ENCODE peak calls at places on chromosomes 1 and 21, in eight cellular contexts. One of them, this sample, is unnamed.

GRCh38 chr1:162689745-162690671 is 57.7 kb downstream of the DDR2 start:
- DNase-seq in AG04450: no peak
- DNase-seq in lung: no peak
- DNase-seq in mammary epithelial cell: no peak
- DNase-seq in foreskin fibroblast: peak; percentile 50
- DNase-seq in colonic mucosa: no peak
- DNase-seq in endothelial cell: no peak
- DNase-seq in GM12864: no peak
- DNase-seq in this sample: no peak

GRCh38 chr1:40305451-40305850 is 11.6 kb downstream of the COL9A2 start:
- DNase-seq in AG04450: no peak
- DNase-seq in lung: no peak
- DNase-seq in mammary epithelial cell: no peak
- DNase-seq in foreskin fibroblast: no peak
- DNase-seq in colonic mucosa: no peak
- DNase-seq in endothelial cell: no peak
- DNase-seq in GM12864: no peak
- DNase-seq in this sample: no peak

GRCh38 chr1:109930252-109930993 is 19.8 kb downstream of the CSF1 start:
- DNase-seq in AG04450: no peak
- DNase-seq in lung: no peak
- DNase-seq in mammary epithelial cell: no peak
- DNase-seq in foreskin fibroblast: no peak
- DNase-seq in colonic mucosa: no peak
- DNase-seq in endothelial cell: no peak
- DNase-seq in GM12864: no peak
- DNase-seq in this sample: no peak

GRCh38 chr1:10751561-10752085 is 44.8 kb downstream of the CASZ1 start:
- DNase-seq in AG04450: no peak
- DNase-seq in lung: no peak
- DNase-seq in mammary epithelial cell: no peak
- DNase-seq in foreskin fibroblast: no peak
- DNase-seq in colonic mucosa: no peak
- DNase-seq in endothelial cell: no peak
- DNase-seq in GM12864: no peak
- DNase-seq in this sample: no peak

GRCh38 chr1:195608883-195609282 is 999.4 kb downstream of the KCNT2 start:
- DNase-seq in AG04450: no peak
- DNase-seq in lung: no peak
- DNase-seq in mammary epithelial cell: no peak
- DNase-seq in foreskin fibroblast: no peak
- DNase-seq in colonic mucosa: no peak
- DNase-seq in endothelial cell: no peak
- DNase-seq in GM12864: no peak
- DNase-seq in this sample: no peak

GRCh38 chr1:156814571-156815260 is 1.9 kb downstream of the SH2D2A start:
- DNase-seq in AG04450: no peak
- DNase-seq in lung: no peak
- DNase-seq in mammary epithelial cell: no peak
- DNase-seq in foreskin fibroblast: no peak
- DNase-seq in colonic mucosa: no peak
- DNase-seq in endothelial cell: no peak
- DNase-seq in GM12864: no peak
- DNase-seq in this sample: no peak

GRCh38 chr1:14441302-14441741 is 157.2 kb upstream of the KAZN start:
- DNase-seq in AG04450: peak; percentile 32
- DNase-seq in lung: peak; percentile 65
- DNase-seq in mammary epithelial cell: peak; percentile 17
- DNase-seq in foreskin fibroblast: peak; percentile 50
- DNase-seq in colonic mucosa: no peak
- DNase-seq in endothelial cell: no peak
- DNase-seq in GM12864: no peak
- DNase-seq in this sample: no peak

GRCh38 chr1:185393821-185394220 is 76.8 kb upstream of the IVNS1ABP start:
- DNase-seq in AG04450: no peak
- DNase-seq in lung: no peak
- DNase-seq in mammary epithelial cell: peak; percentile 72
- DNase-seq in foreskin fibroblast: no peak
- DNase-seq in colonic mucosa: no peak
- DNase-seq in endothelial cell: no peak
- DNase-seq in GM12864: no peak
- DNase-seq in this sample: no peak

GRCh38 chr21:35469446-35469845 is 420.3 kb upstream of the RUNX1 start:
- DNase-seq in AG04450: no peak
- DNase-seq in lung: no peak
- DNase-seq in mammary epithelial cell: no peak
- DNase-seq in foreskin fibroblast: no peak
- DNase-seq in colonic mucosa: no peak
- DNase-seq in endothelial cell: no peak
- DNase-seq in GM12864: no peak
- DNase-seq in this sample: no peak

GRCh38 chr21:28126521-28127317 is 866.0 kb downstream of the LTN1 start:
- DNase-seq in AG04450: no peak
- DNase-seq in lung: no peak
- DNase-seq in mammary epithelial cell: no peak
- DNase-seq in foreskin fibroblast: no peak
- DNase-seq in colonic mucosa: no peak
- DNase-seq in endothelial cell: no peak
- DNase-seq in GM12864: no peak
- DNase-seq in this sample: no peak

GRCh38 chr1:228181635-228182034 is 16.0 kb downstream of the IBA57 start:
- DNase-seq in AG04450: no peak
- DNase-seq in lung: no peak
- DNase-seq in mammary epithelial cell: no peak
- DNase-seq in foreskin fibroblast: no peak
- DNase-seq in colonic mucosa: no peak
- DNase-seq in endothelial cell: no peak
- DNase-seq in GM12864: no peak
- DNase-seq in this sample: no peak

GRCh38 chr1:246281195-246281594 is 225.9 kb downstream of the SMYD3 start:
- DNase-seq in AG04450: no peak
- DNase-seq in lung: no peak
- DNase-seq in mammary epithelial cell: no peak
- DNase-seq in foreskin fibroblast: no peak
- DNase-seq in colonic mucosa: no peak
- DNase-seq in endothelial cell: no peak
- DNase-seq in GM12864: no peak
- DNase-seq in this sample: no peak

GRCh38 chr1:22880174-22880601 is 92.5 kb downstream of the LACTBL1 start:
- DNase-seq in AG04450: no peak
- DNase-seq in lung: no peak
- DNase-seq in mammary epithelial cell: no peak
- DNase-seq in foreskin fibroblast: peak; percentile 37
- DNase-seq in colonic mucosa: no peak
- DNase-seq in endothelial cell: no peak
- DNase-seq in GM12864: no peak
- DNase-seq in this sample: no peak

GRCh38 chr1:22815421-22816062 is 104.9 kb downstream of the EPHB2 start:
- DNase-seq in AG04450: no peak
- DNase-seq in lung: no peak
- DNase-seq in mammary epithelial cell: no peak
- DNase-seq in foreskin fibroblast: no peak
- DNase-seq in colonic mucosa: no peak
- DNase-seq in endothelial cell: no peak
- DNase-seq in GM12864: no peak
- DNase-seq in this sample: no peak

GRCh38 chr1:17393225-17393624 is 21.2 kb downstream of the PADI6 start:
- DNase-seq in AG04450: no peak
- DNase-seq in lung: no peak
- DNase-seq in mammary epithelial cell: no peak
- DNase-seq in foreskin fibroblast: no peak
- DNase-seq in colonic mucosa: no peak
- DNase-seq in endothelial cell: no peak
- DNase-seq in GM12864: no peak
- DNase-seq in this sample: no peak

GRCh38 chr1:158246650-158247049 is 7.6 kb upstream of the CD1A start:
- DNase-seq in AG04450: no peak
- DNase-seq in lung: no peak
- DNase-seq in mammary epithelial cell: no peak
- DNase-seq in foreskin fibroblast: no peak
- DNase-seq in colonic mucosa: no peak
- DNase-seq in endothelial cell: no peak
- DNase-seq in GM12864: peak; percentile 18
- DNase-seq in this sample: no peak

GRCh38 chr21:44416193-44416592 is 39.1 kb upstream of the LRRC3 start:
- DNase-seq in AG04450: no peak
- DNase-seq in lung: no peak
- DNase-seq in mammary epithelial cell: no peak
- DNase-seq in foreskin fibroblast: no peak
- DNase-seq in colonic mucosa: no peak
- DNase-seq in endothelial cell: no peak
- DNase-seq in GM12864: no peak
- DNase-seq in this sample: no peak

GRCh38 chr1:212247179-212247721 is 38.0 kb upstream of the PPP2R5A start:
- DNase-seq in AG04450: peak; percentile 46
- DNase-seq in lung: no peak
- DNase-seq in mammary epithelial cell: no peak
- DNase-seq in foreskin fibroblast: peak; percentile 26
- DNase-seq in colonic mucosa: no peak
- DNase-seq in endothelial cell: no peak
- DNase-seq in GM12864: no peak
- DNase-seq in this sample: no peak

GRCh38 chr1:7645751-7646048 is 125.4 kb upstream of the VAMP3 start:
- DNase-seq in AG04450: no peak
- DNase-seq in lung: no peak
- DNase-seq in mammary epithelial cell: no peak
- DNase-seq in foreskin fibroblast: no peak
- DNase-seq in colonic mucosa: no peak
- DNase-seq in endothelial cell: no peak
- DNase-seq in GM12864: no peak
- DNase-seq in this sample: no peak

GRCh38 chr21:26811031-26811430 is 34.2 kb downstream of the ADAMTS1 start:
- DNase-seq in AG04450: no peak
- DNase-seq in lung: no peak
- DNase-seq in mammary epithelial cell: no peak
- DNase-seq in foreskin fibroblast: no peak
- DNase-seq in colonic mucosa: no peak
- DNase-seq in endothelial cell: no peak
- DNase-seq in GM12864: no peak
- DNase-seq in this sample: no peak

GRCh38 chr21:26795866-26796329 is 49.3 kb downstream of the ADAMTS1 start:
- DNase-seq in AG04450: peak; percentile 96
- DNase-seq in lung: no peak
- DNase-seq in mammary epithelial cell: peak; percentile 73
- DNase-seq in foreskin fibroblast: peak; percentile 86
- DNase-seq in colonic mucosa: peak; percentile 72
- DNase-seq in endothelial cell: no peak
- DNase-seq in GM12864: no peak
- DNase-seq in this sample: no peak

GRCh38 chr1:234326493-234327366 is 46.5 kb upstream of the COA6 start:
- DNase-seq in AG04450: no peak
- DNase-seq in lung: peak; percentile 43
- DNase-seq in mammary epithelial cell: peak; percentile 41
- DNase-seq in foreskin fibroblast: peak; percentile 26
- DNase-seq in colonic mucosa: peak; percentile 66
- DNase-seq in endothelial cell: peak; percentile 73
- DNase-seq in GM12864: no peak
- DNase-seq in this sample: peak; percentile 73

GRCh38 chr1:14910947-14911721 is 242.4 kb upstream of the TMEM51 start:
- DNase-seq in AG04450: no peak
- DNase-seq in lung: no peak
- DNase-seq in mammary epithelial cell: peak; percentile 92
- DNase-seq in foreskin fibroblast: no peak
- DNase-seq in colonic mucosa: no peak
- DNase-seq in endothelial cell: no peak
- DNase-seq in GM12864: no peak
- DNase-seq in this sample: no peak

GRCh38 chr21:27143476-27143875 is 176.6 kb upstream of the ADAMTS5 start:
- DNase-seq in AG04450: no peak
- DNase-seq in lung: no peak
- DNase-seq in mammary epithelial cell: no peak
- DNase-seq in foreskin fibroblast: no peak
- DNase-seq in colonic mucosa: no peak
- DNase-seq in endothelial cell: no peak
- DNase-seq in GM12864: no peak
- DNase-seq in this sample: no peak

GRCh38 chr1:112460672-112461071 is 48.1 kb upstream of the WNT2B start:
- DNase-seq in AG04450: no peak
- DNase-seq in lung: no peak
- DNase-seq in mammary epithelial cell: no peak
- DNase-seq in foreskin fibroblast: peak; percentile 55
- DNase-seq in colonic mucosa: no peak
- DNase-seq in endothelial cell: no peak
- DNase-seq in GM12864: no peak
- DNase-seq in this sample: no peak

GRCh38 chr1:230176871-230177411 is 109.9 kb downstream of the GALNT2 start:
- DNase-seq in AG04450: no peak
- DNase-seq in lung: no peak
- DNase-seq in mammary epithelial cell: no peak
- DNase-seq in foreskin fibroblast: no peak
- DNase-seq in colonic mucosa: peak; percentile 47
- DNase-seq in endothelial cell: no peak
- DNase-seq in GM12864: no peak
- DNase-seq in this sample: no peak

GRCh38 chr1:50681931-50682330 is 258.7 kb upstream of the DMRTA2 start:
- DNase-seq in AG04450: no peak
- DNase-seq in lung: no peak
- DNase-seq in mammary epithelial cell: peak; percentile 21
- DNase-seq in foreskin fibroblast: no peak
- DNase-seq in colonic mucosa: no peak
- DNase-seq in endothelial cell: no peak
- DNase-seq in GM12864: no peak
- DNase-seq in this sample: no peak

GRCh38 chr1:50684185-50684584 is 260.9 kb upstream of the DMRTA2 start:
- DNase-seq in AG04450: no peak
- DNase-seq in lung: no peak
- DNase-seq in mammary epithelial cell: no peak
- DNase-seq in foreskin fibroblast: no peak
- DNase-seq in colonic mucosa: no peak
- DNase-seq in endothelial cell: no peak
- DNase-seq in GM12864: no peak
- DNase-seq in this sample: no peak
- TF ChIP-seq CTCF in AG04450: peak; percentile 13
- TF ChIP-seq CTCF in lung: no peak
- TF ChIP-seq CTCF in mammary epithelial cell: no peak
- TF ChIP-seq CTCF in foreskin fibroblast: no peak
- TF ChIP-seq CTCF in colonic mucosa: no peak
- TF ChIP-seq CTCF in endothelial cell: peak; percentile 18
- TF ChIP-seq CTCF in GM12864: no peak
- TF ChIP-seq CTCF in this sample: no peak

GRCh38 chr1:27435566-27436203 is 43.3 kb downstream of the GPR3 start:
- DNase-seq in AG04450: no peak
- DNase-seq in lung: no peak
- DNase-seq in mammary epithelial cell: no peak
- DNase-seq in foreskin fibroblast: no peak
- DNase-seq in colonic mucosa: no peak
- DNase-seq in endothelial cell: no peak
- DNase-seq in GM12864: no peak
- DNase-seq in this sample: peak; percentile 47
- TF ChIP-seq CTCF in AG04450: no peak
- TF ChIP-seq CTCF in lung: no peak
- TF ChIP-seq CTCF in mammary epithelial cell: no peak
- TF ChIP-seq CTCF in foreskin fibroblast: no peak
- TF ChIP-seq CTCF in colonic mucosa: no peak
- TF ChIP-seq CTCF in endothelial cell: no peak
- TF ChIP-seq CTCF in GM12864: no peak
- TF ChIP-seq CTCF in this sample: no peak

GRCh38 chr1:170790175-170790574 is 126.2 kb downstream of the PRRX1 start:
- DNase-seq in AG04450: no peak
- DNase-seq in lung: no peak
- DNase-seq in mammary epithelial cell: no peak
- DNase-seq in foreskin fibroblast: no peak
- DNase-seq in colonic mucosa: no peak
- DNase-seq in endothelial cell: no peak
- DNase-seq in GM12864: no peak
- DNase-seq in this sample: no peak
- TF ChIP-seq CTCF in AG04450: peak; percentile 30
- TF ChIP-seq CTCF in lung: no peak
- TF ChIP-seq CTCF in mammary epithelial cell: no peak
- TF ChIP-seq CTCF in foreskin fibroblast: no peak
- TF ChIP-seq CTCF in colonic mucosa: no peak
- TF ChIP-seq CTCF in endothelial cell: no peak
- TF ChIP-seq CTCF in GM12864: no peak
- TF ChIP-seq CTCF in this sample: no peak

GRCh38 chr1:80607064-80607463 is 1193.7 kb upstream of the ADGRL2 start:
- DNase-seq in AG04450: no peak
- DNase-seq in lung: no peak
- DNase-seq in mammary epithelial cell: no peak
- DNase-seq in foreskin fibroblast: no peak
- DNase-seq in colonic mucosa: no peak
- DNase-seq in endothelial cell: no peak
- DNase-seq in GM12864: no peak
- DNase-seq in this sample: no peak
- TF ChIP-seq CTCF in AG04450: no peak
- TF ChIP-seq CTCF in lung: no peak
- TF ChIP-seq CTCF in mammary epithelial cell: no peak
- TF ChIP-seq CTCF in foreskin fibroblast: no peak
- TF ChIP-seq CTCF in colonic mucosa: no peak
- TF ChIP-seq CTCF in endothelial cell: no peak
- TF ChIP-seq CTCF in GM12864: no peak
- TF ChIP-seq CTCF in this sample: no peak